ENCODE peak calls at places on chromosomes 16 and 17, in six cellular contexts. One of them, this sample, is unnamed.

GRCh38 chr17:82823004-82823403 is 16.8 kb downstream of the ZNF750 start:
- DNase-seq in neuronal stem cell: no peak
- DNase-seq in mesendoderm: peak
- DNase-seq in IMR-90: no peak
- DNase-seq in H1: no peak
- DNase-seq in mesenchymal stem cell: no peak
- DNase-seq in this sample: no peak

GRCh38 chr17:47697948-47698711 is 4.2 kb downstream of the TBKBP1 start:
- DNase-seq in mesenchymal stem cell: no peak
- DNase-seq in mesendoderm: no peak
- DNase-seq in IMR-90: no peak
- DNase-seq in H1: no peak
- DNase-seq in neuronal stem cell: no peak
- DNase-seq in this sample: no peak

GRCh38 chr16:56246051-56246817 is 54.9 kb downstream of the GNAO1 start:
- DNase-seq in mesendoderm: peak
- DNase-seq in mesenchymal stem cell: peak
- DNase-seq in neuronal stem cell: peak
- DNase-seq in H1: peak
- DNase-seq in IMR-90: peak
- DNase-seq in this sample: peak

GRCh38 chr17:29760279-29760721 is 137.6 kb upstream of the CORO6 start:
- DNase-seq in neuronal stem cell: no peak
- DNase-seq in H1: no peak
- DNase-seq in mesendoderm: peak
- DNase-seq in IMR-90: peak
- DNase-seq in mesenchymal stem cell: peak
- DNase-seq in this sample: peak

GRCh38 chr16:84504420-84505248 is at the start of gene MEAK7:
- DNase-seq in neuronal stem cell: peak
- DNase-seq in mesenchymal stem cell: peak
- DNase-seq in IMR-90: peak
- DNase-seq in H1: peak
- DNase-seq in mesendoderm: peak
- DNase-seq in this sample: peak

GRCh38 chr16:16120382-16121184 is 102.7 kb downstream of the ABCC6 start:
- DNase-seq in H1: no peak
- DNase-seq in mesendoderm: no peak
- DNase-seq in IMR-90: peak
- DNase-seq in neuronal stem cell: no peak
- DNase-seq in mesenchymal stem cell: no peak
- DNase-seq in this sample: no peak

GRCh38 chr17:16504974-16505373 is 13.0 kb upstream of the LRRC75A start:
- DNase-seq in IMR-90: no peak
- DNase-seq in neuronal stem cell: no peak
- DNase-seq in mesendoderm: no peak
- DNase-seq in H1: no peak
- DNase-seq in mesenchymal stem cell: no peak
- DNase-seq in this sample: no peak

GRCh38 chr16:13316008-13316407 is 414.6 kb downstream of the SHISA9 start:
- DNase-seq in mesendoderm: no peak
- DNase-seq in mesenchymal stem cell: peak
- DNase-seq in H1: no peak
- DNase-seq in IMR-90: no peak
- DNase-seq in neuronal stem cell: no peak
- DNase-seq in this sample: no peak

GRCh38 chr17:68820825-68821481 is 134.2 kb downstream of the ABCA8 start:
- DNase-seq in neuronal stem cell: no peak
- DNase-seq in H1: no peak
- DNase-seq in mesendoderm: peak
- DNase-seq in mesenchymal stem cell: peak
- DNase-seq in IMR-90: no peak
- DNase-seq in this sample: no peak

GRCh38 chr17:9232591-9233270 is 211.4 kb downstream of the NTN1 start:
- DNase-seq in mesenchymal stem cell: peak
- DNase-seq in mesendoderm: no peak
- DNase-seq in neuronal stem cell: no peak
- DNase-seq in H1: no peak
- DNase-seq in IMR-90: no peak
- DNase-seq in this sample: no peak

GRCh38 chr16:76182092-76182635 is 95.0 kb upstream of the CNTNAP4 start:
- DNase-seq in mesendoderm: no peak
- DNase-seq in H1: no peak
- DNase-seq in IMR-90: no peak
- DNase-seq in mesenchymal stem cell: no peak
- DNase-seq in neuronal stem cell: no peak
- DNase-seq in this sample: no peak

GRCh38 chr16:56081371-56081770 is 109.9 kb upstream of the GNAO1 start:
- DNase-seq in neuronal stem cell: no peak
- DNase-seq in mesendoderm: no peak
- DNase-seq in mesenchymal stem cell: no peak
- DNase-seq in IMR-90: no peak
- DNase-seq in H1: no peak
- DNase-seq in this sample: no peak

GRCh38 chr17:50790619-50791018 is 23.3 kb upstream of the ANKRD40CL start:
- DNase-seq in mesenchymal stem cell: no peak
- DNase-seq in neuronal stem cell: no peak
- DNase-seq in mesendoderm: no peak
- DNase-seq in IMR-90: no peak
- DNase-seq in H1: no peak
- DNase-seq in this sample: no peak

GRCh38 chr16:54284319-54284930 is 2.2 kb downstream of the IRX3 start:
- DNase-seq in IMR-90: no peak
- DNase-seq in neuronal stem cell: peak
- DNase-seq in mesendoderm: peak
- DNase-seq in H1: no peak
- DNase-seq in mesenchymal stem cell: no peak
- DNase-seq in this sample: peak

GRCh38 chr16:30837904-30838303 is 50.9 kb upstream of the ZNF629 start:
- DNase-seq in H1: no peak
- DNase-seq in mesenchymal stem cell: no peak
- DNase-seq in mesendoderm: peak
- DNase-seq in neuronal stem cell: no peak
- DNase-seq in IMR-90: peak
- DNase-seq in this sample: peak

GRCh38 chr16:53707671-53708070 is 3.7 kb downstream of the FTO start:
- DNase-seq in IMR-90: no peak
- DNase-seq in H1: no peak
- DNase-seq in mesenchymal stem cell: no peak
- DNase-seq in neuronal stem cell: no peak
- DNase-seq in mesendoderm: no peak
- DNase-seq in this sample: no peak

GRCh38 chr16:53091508-53092211 is 36.9 kb downstream of the CHD9 start:
- DNase-seq in IMR-90: peak
- DNase-seq in mesendoderm: peak
- DNase-seq in H1: no peak
- DNase-seq in mesenchymal stem cell: peak
- DNase-seq in neuronal stem cell: peak
- DNase-seq in this sample: no peak

GRCh38 chr17:1362065-1362848 is 37.8 kb downstream of the YWHAE start:
- DNase-seq in mesendoderm: no peak
- DNase-seq in H1: no peak
- DNase-seq in mesenchymal stem cell: no peak
- DNase-seq in IMR-90: no peak
- DNase-seq in neuronal stem cell: no peak
- DNase-seq in this sample: no peak

GRCh38 chr17:56489980-56490379 is 103.5 kb upstream of the NOG start:
- DNase-seq in neuronal stem cell: no peak
- DNase-seq in mesenchymal stem cell: no peak
- DNase-seq in IMR-90: no peak
- DNase-seq in H1: no peak
- DNase-seq in mesendoderm: no peak
- DNase-seq in this sample: no peak

GRCh38 chr16:30539000-30539964 is 4.6 kb upstream of the ZNF747 start:
- DNase-seq in neuronal stem cell: no peak
- DNase-seq in mesendoderm: no peak
- DNase-seq in IMR-90: no peak
- DNase-seq in H1: no peak
- DNase-seq in mesenchymal stem cell: no peak
- DNase-seq in this sample: no peak

DNA sequence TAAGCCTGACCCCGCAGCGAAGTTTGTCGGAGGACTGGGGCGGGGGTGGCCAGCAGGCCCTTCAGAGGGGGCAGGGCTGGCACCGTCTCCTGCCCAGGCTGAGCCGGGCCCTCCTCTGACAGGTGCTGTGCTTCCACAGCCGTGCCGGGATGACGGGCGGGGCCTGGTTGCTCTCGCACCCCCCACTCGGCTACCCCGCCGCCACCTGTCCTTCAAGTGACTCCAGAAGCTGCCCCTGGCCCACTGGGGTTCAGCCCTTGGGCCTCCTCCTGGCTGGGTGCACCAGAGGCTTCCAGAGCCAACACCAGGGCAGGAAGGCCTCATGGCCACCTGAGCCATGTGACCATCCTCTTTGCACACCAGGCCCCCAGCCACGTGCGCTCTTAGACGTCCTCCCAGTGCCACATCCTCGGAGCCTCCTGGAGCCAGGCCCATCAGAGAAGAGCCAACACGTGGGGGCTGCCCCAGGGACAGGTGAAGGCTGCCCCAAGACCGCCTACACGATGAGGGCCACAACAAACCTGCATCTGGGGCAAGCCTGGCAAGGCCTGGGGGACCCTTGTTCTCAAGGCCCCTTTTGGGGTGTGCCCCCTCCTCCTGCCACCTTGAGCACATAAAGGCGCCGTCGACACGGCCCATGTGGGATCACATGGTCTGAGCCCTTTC is 7.2 kb downstream of the PDIA2 start:
- DNase-seq in H1: no peak
- DNase-seq in mesenchymal stem cell: no peak
- DNase-seq in mesendoderm: no peak
- DNase-seq in neuronal stem cell: no peak
- DNase-seq in IMR-90: no peak
- DNase-seq in this sample: no peak
- H3K23ac ChIP-seq in H1: no peak
- H3K23ac ChIP-seq in mesenchymal stem cell: no peak
- H3K23ac ChIP-seq in mesendoderm: no peak
- H3K23ac ChIP-seq in neuronal stem cell: peak
- H3K23ac ChIP-seq in IMR-90: no peak
- H3K23ac ChIP-seq in this sample: no peak

GRCh38 chr16:11391576-11391975 is 46.3 kb downstream of the RMI2 start:
- DNase-seq in mesenchymal stem cell: no peak
- DNase-seq in mesendoderm: no peak
- DNase-seq in H1: no peak
- DNase-seq in IMR-90: no peak
- DNase-seq in neuronal stem cell: no peak
- DNase-seq in this sample: no peak
- H3K4me3 ChIP-seq in mesenchymal stem cell: no peak
- H3K4me3 ChIP-seq in mesendoderm: no peak
- H3K4me3 ChIP-seq in H1: no peak
- H3K4me3 ChIP-seq in IMR-90: no peak
- H3K4me3 ChIP-seq in neuronal stem cell: no peak
- H3K4me3 ChIP-seq in this sample: no peak

GRCh38 chr16:8924214-8924613 is 39.5 kb downstream of the USP7 start:
- DNase-seq in mesendoderm: no peak
- DNase-seq in IMR-90: no peak
- DNase-seq in neuronal stem cell: no peak
- DNase-seq in mesenchymal stem cell: no peak
- DNase-seq in H1: no peak
- DNase-seq in this sample: no peak
- H3K23ac ChIP-seq in mesendoderm: no peak
- H3K23ac ChIP-seq in IMR-90: no peak
- H3K23ac ChIP-seq in neuronal stem cell: no peak
- H3K23ac ChIP-seq in mesenchymal stem cell: no peak
- H3K23ac ChIP-seq in H1: no peak
- H3K23ac ChIP-seq in this sample: no peak

DNA sequence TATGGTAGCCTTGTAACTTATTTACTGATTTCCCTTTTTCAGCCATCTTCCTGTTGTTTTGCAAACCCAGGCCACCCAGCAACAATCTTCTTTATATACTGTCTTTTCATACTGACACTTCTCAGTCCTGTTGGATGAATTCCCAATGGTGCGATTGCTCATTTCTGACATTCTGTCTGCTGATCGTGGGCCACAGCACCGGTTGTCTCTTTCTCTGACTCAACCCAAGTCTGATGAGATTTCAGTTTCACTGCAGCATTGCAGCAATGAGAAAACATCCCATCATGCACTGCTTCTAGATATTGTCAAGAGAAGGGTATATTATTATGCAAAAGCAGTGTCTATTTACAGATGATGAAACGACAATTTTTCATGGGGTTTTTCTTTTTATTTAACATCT is 349.2 kb upstream of the HSBP1 start:
- DNase-seq in IMR-90: peak
- DNase-seq in mesenchymal stem cell: peak
- DNase-seq in mesendoderm: no peak
- DNase-seq in H1: no peak
- DNase-seq in neuronal stem cell: no peak
- DNase-seq in this sample: no peak
- H3K4me3 ChIP-seq in IMR-90: no peak
- H3K4me3 ChIP-seq in mesenchymal stem cell: no peak
- H3K4me3 ChIP-seq in mesendoderm: no peak
- H3K4me3 ChIP-seq in H1: no peak
- H3K4me3 ChIP-seq in neuronal stem cell: no peak
- H3K4me3 ChIP-seq in this sample: no peak

GRCh38 chr17:18314059-18314730 is 599 bp downstream of the TOP3A start:
- DNase-seq in neuronal stem cell: peak
- DNase-seq in IMR-90: peak
- DNase-seq in mesenchymal stem cell: peak
- DNase-seq in H1: no peak
- DNase-seq in mesendoderm: no peak
- DNase-seq in this sample: peak

GRCh38 chr17:18315498-18316360 is 636 bp downstream of the SMCR8 start:
- DNase-seq in neuronal stem cell: no peak
- DNase-seq in H1: no peak
- DNase-seq in mesenchymal stem cell: no peak
- DNase-seq in IMR-90: peak
- DNase-seq in mesendoderm: no peak
- DNase-seq in this sample: no peak

GRCh38 chr17:18318771-18319450 is 3.8 kb downstream of the SMCR8 start:
- DNase-seq in mesendoderm: no peak
- DNase-seq in H1: no peak
- DNase-seq in IMR-90: no peak
- DNase-seq in neuronal stem cell: no peak
- DNase-seq in mesenchymal stem cell: no peak
- DNase-seq in this sample: no peak

GRCh38 chr17:18318122-18318521 is 3.0 kb downstream of the SMCR8 start:
- DNase-seq in neuronal stem cell: no peak
- DNase-seq in mesendoderm: no peak
- DNase-seq in H1: no peak
- DNase-seq in IMR-90: no peak
- DNase-seq in mesenchymal stem cell: no peak
- DNase-seq in this sample: no peak

DNA sequence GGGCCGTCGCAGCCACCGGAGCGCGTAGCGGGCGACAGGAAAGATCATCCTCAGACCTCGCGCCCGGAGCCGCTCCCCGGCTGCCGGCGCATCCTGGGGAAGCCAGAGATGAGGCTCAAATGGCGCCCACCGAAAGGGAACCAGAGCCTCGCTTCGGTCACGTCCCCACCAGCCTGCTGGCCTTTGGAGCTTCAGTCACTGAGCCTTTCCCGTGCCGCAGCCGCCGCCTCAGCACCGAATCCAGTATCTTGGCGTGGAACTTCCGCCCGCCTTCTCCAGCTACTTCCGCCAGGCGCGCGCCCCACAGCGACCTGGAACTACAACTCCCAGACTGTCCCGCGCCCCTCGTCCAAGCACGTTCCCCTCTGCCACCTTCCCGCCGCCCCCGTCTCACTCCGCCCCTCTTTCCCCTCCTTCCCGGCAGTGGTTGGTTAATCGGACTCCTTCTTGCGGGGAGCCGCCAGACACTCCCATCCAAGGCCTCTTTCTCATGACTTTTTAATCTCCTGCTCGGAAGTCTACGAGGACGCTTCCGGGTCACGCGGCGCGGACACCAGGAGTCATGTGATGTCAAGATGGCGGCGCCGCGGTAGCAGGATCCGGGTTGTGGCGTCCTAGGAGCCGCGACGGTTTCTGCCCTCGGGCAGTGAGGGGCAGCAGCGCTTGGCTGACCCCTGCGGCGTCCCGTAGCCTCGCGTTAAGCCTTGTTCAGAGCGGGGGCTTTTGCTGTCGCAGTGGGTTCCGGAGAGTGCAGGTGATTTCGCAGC is at the start of the genes SMCR8 and TOP3A:
- DNase-seq in mesendoderm: peak
- DNase-seq in mesenchymal stem cell: peak
- DNase-seq in IMR-90: peak
- DNase-seq in H1: peak
- DNase-seq in neuronal stem cell: peak
- DNase-seq in this sample: peak
- H3K23ac ChIP-seq in mesendoderm: peak
- H3K23ac ChIP-seq in mesenchymal stem cell: peak
- H3K23ac ChIP-seq in IMR-90: peak
- H3K23ac ChIP-seq in H1: peak
- H3K23ac ChIP-seq in neuronal stem cell: peak
- H3K23ac ChIP-seq in this sample: no peak